ENCODE peak calls at places on chromosome 11, in eight cellular contexts. One of them, this sample, is unnamed.

GRCh38 chr11:122879785-122880184 is 2.8 kb upstream of the JHY start:
- DNase-seq in GM13977: no peak
- DNase-seq in brain microvascular endothelial cell: no peak
- DNase-seq in heart right ventricle: no peak
- DNase-seq in mucosa of gallbladder: no peak
- DNase-seq in mesothelial cell of epicardium: no peak
- DNase-seq in left cardiac atrium: no peak
- DNase-seq in stimulated activated CD8-positive, alpha-beta memory T cell treated with anti-CD3 and anti-CD28 coated beads, Interleukin-2, amount 100 ng/mL, for 48 hours: no peak
- DNase-seq in this sample: no peak

GRCh38 chr11:10004526-10005113 is 289.4 kb downstream of the SBF2 start:
- DNase-seq in GM13977: no peak
- DNase-seq in brain microvascular endothelial cell: no peak
- DNase-seq in heart right ventricle: no peak
- DNase-seq in mucosa of gallbladder: no peak
- DNase-seq in mesothelial cell of epicardium: no peak
- DNase-seq in left cardiac atrium: no peak
- DNase-seq in stimulated activated CD8-positive, alpha-beta memory T cell treated with anti-CD3 and anti-CD28 coated beads, Interleukin-2, amount 100 ng/mL, for 48 hours: no peak
- DNase-seq in this sample: no peak

GRCh38 chr11:33664829-33665228 is 35.8 kb downstream of the C11orf91 start:
- DNase-seq in GM13977: no peak
- DNase-seq in brain microvascular endothelial cell: no peak
- DNase-seq in heart right ventricle: no peak
- DNase-seq in mucosa of gallbladder: no peak
- DNase-seq in mesothelial cell of epicardium: no peak
- DNase-seq in left cardiac atrium: no peak
- DNase-seq in stimulated activated CD8-positive, alpha-beta memory T cell treated with anti-CD3 and anti-CD28 coated beads, Interleukin-2, amount 100 ng/mL, for 48 hours: no peak
- DNase-seq in this sample: no peak

GRCh38 chr11:16346975-16347374 is 9.4 kb downstream of the SOX6 start:
- DNase-seq in GM13977: no peak
- DNase-seq in brain microvascular endothelial cell: peak
- DNase-seq in heart right ventricle: no peak
- DNase-seq in mucosa of gallbladder: no peak
- DNase-seq in mesothelial cell of epicardium: no peak
- DNase-seq in left cardiac atrium: no peak
- DNase-seq in stimulated activated CD8-positive, alpha-beta memory T cell treated with anti-CD3 and anti-CD28 coated beads, Interleukin-2, amount 100 ng/mL, for 48 hours: no peak
- DNase-seq in this sample: no peak

GRCh38 chr11:64620286-64620962 is 29.4 kb downstream of the SLC22A12 start:
- DNase-seq in GM13977: no peak
- DNase-seq in brain microvascular endothelial cell: no peak
- DNase-seq in heart right ventricle: no peak
- DNase-seq in mucosa of gallbladder: peak
- DNase-seq in mesothelial cell of epicardium: peak
- DNase-seq in left cardiac atrium: no peak
- DNase-seq in stimulated activated CD8-positive, alpha-beta memory T cell treated with anti-CD3 and anti-CD28 coated beads, Interleukin-2, amount 100 ng/mL, for 48 hours: no peak
- DNase-seq in this sample: no peak

GRCh38 chr11:66868726-66869291 is 11.9 kb downstream of the LRFN4 start:
- DNase-seq in GM13977: peak
- DNase-seq in brain microvascular endothelial cell: no peak
- DNase-seq in heart right ventricle: no peak
- DNase-seq in mucosa of gallbladder: peak
- DNase-seq in mesothelial cell of epicardium: no peak
- DNase-seq in left cardiac atrium: no peak
- DNase-seq in stimulated activated CD8-positive, alpha-beta memory T cell treated with anti-CD3 and anti-CD28 coated beads, Interleukin-2, amount 100 ng/mL, for 48 hours: peak
- DNase-seq in this sample: peak

GRCh38 chr11:94708642-94709041 is 59.5 kb upstream of the AMOTL1 start:
- DNase-seq in GM13977: no peak
- DNase-seq in brain microvascular endothelial cell: no peak
- DNase-seq in heart right ventricle: no peak
- DNase-seq in mucosa of gallbladder: no peak
- DNase-seq in mesothelial cell of epicardium: no peak
- DNase-seq in left cardiac atrium: no peak
- DNase-seq in stimulated activated CD8-positive, alpha-beta memory T cell treated with anti-CD3 and anti-CD28 coated beads, Interleukin-2, amount 100 ng/mL, for 48 hours: no peak
- DNase-seq in this sample: no peak

GRCh38 chr11:62130498-62131464 is 7.0 kb downstream of the INCENP start:
- DNase-seq in GM13977: no peak
- DNase-seq in brain microvascular endothelial cell: no peak
- DNase-seq in heart right ventricle: no peak
- DNase-seq in mucosa of gallbladder: no peak
- DNase-seq in mesothelial cell of epicardium: no peak
- DNase-seq in left cardiac atrium: no peak
- DNase-seq in stimulated activated CD8-positive, alpha-beta memory T cell treated with anti-CD3 and anti-CD28 coated beads, Interleukin-2, amount 100 ng/mL, for 48 hours: no peak
- DNase-seq in this sample: no peak

GRCh38 chr11:99311870-99312269 is 291.1 kb downstream of the CNTN5 start:
- DNase-seq in GM13977: no peak
- DNase-seq in brain microvascular endothelial cell: no peak
- DNase-seq in heart right ventricle: no peak
- DNase-seq in mucosa of gallbladder: no peak
- DNase-seq in mesothelial cell of epicardium: no peak
- DNase-seq in left cardiac atrium: no peak
- DNase-seq in stimulated activated CD8-positive, alpha-beta memory T cell treated with anti-CD3 and anti-CD28 coated beads, Interleukin-2, amount 100 ng/mL, for 48 hours: no peak
- DNase-seq in this sample: no peak

GRCh38 chr11:118205979-118206611 is 18.7 kb downstream of the JAML start:
- DNase-seq in GM13977: no peak
- DNase-seq in brain microvascular endothelial cell: no peak
- DNase-seq in heart right ventricle: no peak
- DNase-seq in mucosa of gallbladder: no peak
- DNase-seq in mesothelial cell of epicardium: no peak
- DNase-seq in left cardiac atrium: no peak
- DNase-seq in stimulated activated CD8-positive, alpha-beta memory T cell treated with anti-CD3 and anti-CD28 coated beads, Interleukin-2, amount 100 ng/mL, for 48 hours: no peak
- DNase-seq in this sample: no peak

GRCh38 chr11:19632435-19632834 is 80.2 kb upstream of the NAV2 start:
- DNase-seq in GM13977: no peak
- DNase-seq in brain microvascular endothelial cell: no peak
- DNase-seq in heart right ventricle: no peak
- DNase-seq in mucosa of gallbladder: no peak
- DNase-seq in mesothelial cell of epicardium: no peak
- DNase-seq in left cardiac atrium: no peak
- DNase-seq in stimulated activated CD8-positive, alpha-beta memory T cell treated with anti-CD3 and anti-CD28 coated beads, Interleukin-2, amount 100 ng/mL, for 48 hours: no peak
- DNase-seq in this sample: no peak

GRCh38 chr11:131064373-131064991 is 148.2 kb upstream of the SNX19 start:
- DNase-seq in GM13977: peak
- DNase-seq in brain microvascular endothelial cell: peak
- DNase-seq in heart right ventricle: peak
- DNase-seq in mucosa of gallbladder: peak
- DNase-seq in mesothelial cell of epicardium: peak
- DNase-seq in left cardiac atrium: peak
- DNase-seq in stimulated activated CD8-positive, alpha-beta memory T cell treated with anti-CD3 and anti-CD28 coated beads, Interleukin-2, amount 100 ng/mL, for 48 hours: peak
- DNase-seq in this sample: no peak

GRCh38 chr11:68117896-68118470 is 3.2 kb downstream of the CHKA start:
- DNase-seq in GM13977: no peak
- DNase-seq in brain microvascular endothelial cell: no peak
- DNase-seq in heart right ventricle: no peak
- DNase-seq in mucosa of gallbladder: no peak
- DNase-seq in mesothelial cell of epicardium: no peak
- DNase-seq in left cardiac atrium: no peak
- DNase-seq in stimulated activated CD8-positive, alpha-beta memory T cell treated with anti-CD3 and anti-CD28 coated beads, Interleukin-2, amount 100 ng/mL, for 48 hours: no peak
- DNase-seq in this sample: no peak

GRCh38 chr11:2293396-2294339 is 8.1 kb downstream of the C11orf21 start:
- DNase-seq in GM13977: no peak
- DNase-seq in brain microvascular endothelial cell: no peak
- DNase-seq in heart right ventricle: no peak
- DNase-seq in mucosa of gallbladder: peak
- DNase-seq in mesothelial cell of epicardium: peak
- DNase-seq in left cardiac atrium: no peak
- DNase-seq in stimulated activated CD8-positive, alpha-beta memory T cell treated with anti-CD3 and anti-CD28 coated beads, Interleukin-2, amount 100 ng/mL, for 48 hours: no peak
- DNase-seq in this sample: no peak

GRCh38 chr11:130159657-130160459 is at the start of gene ST14:
- DNase-seq in GM13977: peak
- DNase-seq in brain microvascular endothelial cell: no peak
- DNase-seq in heart right ventricle: no peak
- DNase-seq in mucosa of gallbladder: peak
- DNase-seq in mesothelial cell of epicardium: peak
- DNase-seq in left cardiac atrium: no peak
- DNase-seq in stimulated activated CD8-positive, alpha-beta memory T cell treated with anti-CD3 and anti-CD28 coated beads, Interleukin-2, amount 100 ng/mL, for 48 hours: no peak
- DNase-seq in this sample: peak

GRCh38 chr11:66288866-66289547 is at the start of gene YIF1A:
- DNase-seq in GM13977: peak
- DNase-seq in brain microvascular endothelial cell: peak
- DNase-seq in heart right ventricle: peak
- DNase-seq in mucosa of gallbladder: peak
- DNase-seq in mesothelial cell of epicardium: peak
- DNase-seq in left cardiac atrium: peak
- DNase-seq in stimulated activated CD8-positive, alpha-beta memory T cell treated with anti-CD3 and anti-CD28 coated beads, Interleukin-2, amount 100 ng/mL, for 48 hours: peak
- DNase-seq in this sample: peak

GRCh38 chr11:104073950-104074349 is 37.5 kb downstream of the DDI1 start:
- DNase-seq in GM13977: no peak
- DNase-seq in brain microvascular endothelial cell: peak
- DNase-seq in heart right ventricle: no peak
- DNase-seq in mucosa of gallbladder: no peak
- DNase-seq in mesothelial cell of epicardium: no peak
- DNase-seq in left cardiac atrium: no peak
- DNase-seq in stimulated activated CD8-positive, alpha-beta memory T cell treated with anti-CD3 and anti-CD28 coated beads, Interleukin-2, amount 100 ng/mL, for 48 hours: no peak
- DNase-seq in this sample: no peak

GRCh38 chr11:65437436-65438227 is 15.0 kb downstream of the NEAT1 start:
- DNase-seq in GM13977: no peak
- DNase-seq in brain microvascular endothelial cell: no peak
- DNase-seq in heart right ventricle: no peak
- DNase-seq in mucosa of gallbladder: no peak
- DNase-seq in mesothelial cell of epicardium: no peak
- DNase-seq in left cardiac atrium: no peak
- DNase-seq in stimulated activated CD8-positive, alpha-beta memory T cell treated with anti-CD3 and anti-CD28 coated beads, Interleukin-2, amount 100 ng/mL, for 48 hours: no peak
- DNase-seq in this sample: no peak

GRCh38 chr11:61129608-61130523 is 27.6 kb downstream of the CD5 start:
- DNase-seq in GM13977: peak
- DNase-seq in brain microvascular endothelial cell: peak
- DNase-seq in heart right ventricle: peak
- DNase-seq in mucosa of gallbladder: peak
- DNase-seq in mesothelial cell of epicardium: peak
- DNase-seq in left cardiac atrium: peak
- DNase-seq in stimulated activated CD8-positive, alpha-beta memory T cell treated with anti-CD3 and anti-CD28 coated beads, Interleukin-2, amount 100 ng/mL, for 48 hours: peak
- DNase-seq in this sample: peak

GRCh38 chr11:66720223-66720898 is 8.7 kb downstream of the SPTBN2 start:
- DNase-seq in GM13977: no peak
- DNase-seq in brain microvascular endothelial cell: peak
- DNase-seq in heart right ventricle: no peak
- DNase-seq in mucosa of gallbladder: peak
- DNase-seq in mesothelial cell of epicardium: peak
- DNase-seq in left cardiac atrium: no peak
- DNase-seq in stimulated activated CD8-positive, alpha-beta memory T cell treated with anti-CD3 and anti-CD28 coated beads, Interleukin-2, amount 100 ng/mL, for 48 hours: peak
- DNase-seq in this sample: peak

GRCh38 chr11:118705796-118706545 is 26.5 kb upstream of the TREH start:
- DNase-seq in GM13977: no peak
- DNase-seq in brain microvascular endothelial cell: no peak
- DNase-seq in heart right ventricle: no peak
- DNase-seq in mucosa of gallbladder: no peak
- DNase-seq in mesothelial cell of epicardium: no peak
- DNase-seq in left cardiac atrium: no peak
- DNase-seq in stimulated activated CD8-positive, alpha-beta memory T cell treated with anti-CD3 and anti-CD28 coated beads, Interleukin-2, amount 100 ng/mL, for 48 hours: no peak
- DNase-seq in this sample: no peak

GRCh38 chr11:27447288-27447914 is 25.2 kb downstream of the LGR4 start:
- DNase-seq in GM13977: no peak
- DNase-seq in brain microvascular endothelial cell: no peak
- DNase-seq in heart right ventricle: no peak
- DNase-seq in mucosa of gallbladder: no peak
- DNase-seq in mesothelial cell of epicardium: no peak
- DNase-seq in left cardiac atrium: no peak
- DNase-seq in stimulated activated CD8-positive, alpha-beta memory T cell treated with anti-CD3 and anti-CD28 coated beads, Interleukin-2, amount 100 ng/mL, for 48 hours: no peak
- DNase-seq in this sample: no peak

GRCh38 chr11:121654506-121655480 is 202.0 kb upstream of the SORL1-AS1 start:
- DNase-seq in GM13977: peak
- DNase-seq in brain microvascular endothelial cell: no peak
- DNase-seq in heart right ventricle: no peak
- DNase-seq in mucosa of gallbladder: no peak
- DNase-seq in mesothelial cell of epicardium: no peak
- DNase-seq in left cardiac atrium: no peak
- DNase-seq in stimulated activated CD8-positive, alpha-beta memory T cell treated with anti-CD3 and anti-CD28 coated beads, Interleukin-2, amount 100 ng/mL, for 48 hours: no peak
- DNase-seq in this sample: no peak

GRCh38 chr11:73267122-73267846 is 4.9 kb upstream of the P2RY6 start:
- DNase-seq in GM13977: no peak
- DNase-seq in brain microvascular endothelial cell: no peak
- DNase-seq in heart right ventricle: no peak
- DNase-seq in mucosa of gallbladder: no peak
- DNase-seq in mesothelial cell of epicardium: no peak
- DNase-seq in left cardiac atrium: no peak
- DNase-seq in stimulated activated CD8-positive, alpha-beta memory T cell treated with anti-CD3 and anti-CD28 coated beads, Interleukin-2, amount 100 ng/mL, for 48 hours: no peak
- DNase-seq in this sample: no peak

GRCh38 chr11:69385832-69386415 is 92.0 kb downstream of the MYEOV start:
- DNase-seq in GM13977: no peak
- DNase-seq in brain microvascular endothelial cell: no peak
- DNase-seq in heart right ventricle: no peak
- DNase-seq in mucosa of gallbladder: no peak
- DNase-seq in mesothelial cell of epicardium: peak
- DNase-seq in left cardiac atrium: no peak
- DNase-seq in stimulated activated CD8-positive, alpha-beta memory T cell treated with anti-CD3 and anti-CD28 coated beads, Interleukin-2, amount 100 ng/mL, for 48 hours: no peak
- DNase-seq in this sample: no peak

GRCh38 chr11:94171693-94172440 is 43.2 kb downstream of the PANX1 start:
- DNase-seq in GM13977: peak
- DNase-seq in brain microvascular endothelial cell: peak
- DNase-seq in heart right ventricle: peak
- DNase-seq in mucosa of gallbladder: no peak
- DNase-seq in mesothelial cell of epicardium: no peak
- DNase-seq in left cardiac atrium: no peak
- DNase-seq in stimulated activated CD8-positive, alpha-beta memory T cell treated with anti-CD3 and anti-CD28 coated beads, Interleukin-2, amount 100 ng/mL, for 48 hours: peak
- DNase-seq in this sample: no peak

GRCh38 chr11:91188484-91188883 is 965.6 kb upstream of the CHORDC1 start:
- DNase-seq in GM13977: no peak
- DNase-seq in brain microvascular endothelial cell: no peak
- DNase-seq in heart right ventricle: no peak
- DNase-seq in mucosa of gallbladder: no peak
- DNase-seq in mesothelial cell of epicardium: no peak
- DNase-seq in left cardiac atrium: no peak
- DNase-seq in stimulated activated CD8-positive, alpha-beta memory T cell treated with anti-CD3 and anti-CD28 coated beads, Interleukin-2, amount 100 ng/mL, for 48 hours: no peak
- DNase-seq in this sample: no peak

GRCh38 chr11:67071420-67072284 is 15.0 kb downstream of the RHOD start:
- DNase-seq in GM13977: peak
- DNase-seq in brain microvascular endothelial cell: peak
- DNase-seq in heart right ventricle: peak
- DNase-seq in mucosa of gallbladder: peak
- DNase-seq in mesothelial cell of epicardium: peak
- DNase-seq in left cardiac atrium: peak
- DNase-seq in stimulated activated CD8-positive, alpha-beta memory T cell treated with anti-CD3 and anti-CD28 coated beads, Interleukin-2, amount 100 ng/mL, for 48 hours: peak
- DNase-seq in this sample: no peak

GRCh38 chr11:15038963-15039362 is 34.4 kb upstream of the CALCB start:
- DNase-seq in GM13977: no peak
- DNase-seq in brain microvascular endothelial cell: no peak
- DNase-seq in heart right ventricle: no peak
- DNase-seq in mucosa of gallbladder: no peak
- DNase-seq in mesothelial cell of epicardium: no peak
- DNase-seq in left cardiac atrium: no peak
- DNase-seq in stimulated activated CD8-positive, alpha-beta memory T cell treated with anti-CD3 and anti-CD28 coated beads, Interleukin-2, amount 100 ng/mL, for 48 hours: no peak
- DNase-seq in this sample: no peak

GRCh38 chr11:10483174-10483573 is 28.1 kb downstream of the AMPD3 start:
- DNase-seq in GM13977: no peak
- DNase-seq in brain microvascular endothelial cell: no peak
- DNase-seq in heart right ventricle: no peak
- DNase-seq in mucosa of gallbladder: no peak
- DNase-seq in mesothelial cell of epicardium: no peak
- DNase-seq in left cardiac atrium: no peak
- DNase-seq in stimulated activated CD8-positive, alpha-beta memory T cell treated with anti-CD3 and anti-CD28 coated beads, Interleukin-2, amount 100 ng/mL, for 48 hours: no peak
- DNase-seq in this sample: no peak

GRCh38 chr11:4134844-4135243 is 40.2 kb downstream of the RRM1 start:
- DNase-seq in GM13977: no peak
- DNase-seq in brain microvascular endothelial cell: peak
- DNase-seq in heart right ventricle: no peak
- DNase-seq in mucosa of gallbladder: no peak
- DNase-seq in mesothelial cell of epicardium: no peak
- DNase-seq in left cardiac atrium: no peak
- DNase-seq in stimulated activated CD8-positive, alpha-beta memory T cell treated with anti-CD3 and anti-CD28 coated beads, Interleukin-2, amount 100 ng/mL, for 48 hours: no peak
- DNase-seq in this sample: no peak

GRCh38 chr11:114377612-114378267 is 22.6 kb downstream of the C11orf71 start:
- DNase-seq in GM13977: no peak
- DNase-seq in brain microvascular endothelial cell: peak
- DNase-seq in heart right ventricle: no peak
- DNase-seq in mucosa of gallbladder: no peak
- DNase-seq in mesothelial cell of epicardium: no peak
- DNase-seq in left cardiac atrium: no peak
- DNase-seq in stimulated activated CD8-positive, alpha-beta memory T cell treated with anti-CD3 and anti-CD28 coated beads, Interleukin-2, amount 100 ng/mL, for 48 hours: no peak
- DNase-seq in this sample: no peak

GRCh38 chr11:47606731-47607130 is 12.5 kb upstream of the C1QTNF4 start:
- DNase-seq in GM13977: no peak
- DNase-seq in brain microvascular endothelial cell: peak
- DNase-seq in heart right ventricle: peak
- DNase-seq in mucosa of gallbladder: no peak
- DNase-seq in mesothelial cell of epicardium: no peak
- DNase-seq in left cardiac atrium: no peak
- DNase-seq in stimulated activated CD8-positive, alpha-beta memory T cell treated with anti-CD3 and anti-CD28 coated beads, Interleukin-2, amount 100 ng/mL, for 48 hours: no peak
- DNase-seq in this sample: no peak

GRCh38 chr11:44622721-44623258 is 57.3 kb downstream of the CD82 start:
- DNase-seq in GM13977: no peak
- DNase-seq in brain microvascular endothelial cell: no peak
- DNase-seq in heart right ventricle: peak
- DNase-seq in mucosa of gallbladder: peak
- DNase-seq in mesothelial cell of epicardium: peak
- DNase-seq in left cardiac atrium: no peak
- DNase-seq in stimulated activated CD8-positive, alpha-beta memory T cell treated with anti-CD3 and anti-CD28 coated beads, Interleukin-2, amount 100 ng/mL, for 48 hours: no peak
- DNase-seq in this sample: no peak

This sample was measured in breast epithelium.